ENCODE peak calls at places on chromosomes 2 and 18, in four cellular contexts. One of them, this sample, is unnamed.

GRCh38 chr2:52724585-52724984 is 1043.0 kb upstream of the CHAC2 start:
- DNase-seq in stimulated activated CD4-positive, alpha-beta T cell treated with anti-CD3 and anti-CD28 coated beads, Interleukin-1b, Interleukin-23, amount 100 ng/mL, for 4 hours: no peak
- DNase-seq in fibroblast of lung: no peak
- DNase-seq in activated naive CD8-positive, alpha-beta T cell treated with anti-CD3 and anti-CD28 coated beads, Interleukin-2, amount 10 ng/mL, durations not matched to agents 7 days and 5 days: no peak
- DNase-seq in this sample: peak

GRCh38 chr2:64601027-64601767 is 52.5 kb downstream of the SERTAD2 start:
- DNase-seq in activated naive CD8-positive, alpha-beta T cell treated with anti-CD3 and anti-CD28 coated beads, Interleukin-2, amount 10 ng/mL, durations not matched to agents 7 days and 5 days: no peak
- DNase-seq in stimulated activated CD4-positive, alpha-beta T cell treated with anti-CD3 and anti-CD28 coated beads, Interleukin-1b, Interleukin-23, amount 100 ng/mL, for 4 hours: no peak
- DNase-seq in fibroblast of lung: no peak
- DNase-seq in this sample: no peak

GRCh38 chr2:54626131-54626530 is 97.3 kb upstream of the EML6 start:
- DNase-seq in stimulated activated CD4-positive, alpha-beta T cell treated with anti-CD3 and anti-CD28 coated beads, Interleukin-1b, Interleukin-23, amount 100 ng/mL, for 4 hours: no peak
- DNase-seq in activated naive CD8-positive, alpha-beta T cell treated with anti-CD3 and anti-CD28 coated beads, Interleukin-2, amount 10 ng/mL, durations not matched to agents 7 days and 5 days: no peak
- DNase-seq in fibroblast of lung: peak
- DNase-seq in this sample: no peak

GRCh38 chr18:11955299-11956029 is 25.8 kb upstream of the IMPA2 start:
- DNase-seq in activated naive CD8-positive, alpha-beta T cell treated with anti-CD3 and anti-CD28 coated beads, Interleukin-2, amount 10 ng/mL, durations not matched to agents 7 days and 5 days: no peak
- DNase-seq in fibroblast of lung: peak
- DNase-seq in stimulated activated CD4-positive, alpha-beta T cell treated with anti-CD3 and anti-CD28 coated beads, Interleukin-1b, Interleukin-23, amount 100 ng/mL, for 4 hours: no peak
- DNase-seq in this sample: no peak

GRCh38 chr18:54191352-54191751 is 33.1 kb downstream of the MBD2 start:
- DNase-seq in fibroblast of lung: no peak
- DNase-seq in activated naive CD8-positive, alpha-beta T cell treated with anti-CD3 and anti-CD28 coated beads, Interleukin-2, amount 10 ng/mL, durations not matched to agents 7 days and 5 days: no peak
- DNase-seq in stimulated activated CD4-positive, alpha-beta T cell treated with anti-CD3 and anti-CD28 coated beads, Interleukin-1b, Interleukin-23, amount 100 ng/mL, for 4 hours: no peak
- DNase-seq in this sample: no peak

GRCh38 chr18:32770181-32770650 is 2.6 kb downstream of the KLHL14 start:
- DNase-seq in stimulated activated CD4-positive, alpha-beta T cell treated with anti-CD3 and anti-CD28 coated beads, Interleukin-1b, Interleukin-23, amount 100 ng/mL, for 4 hours: no peak
- DNase-seq in fibroblast of lung: no peak
- DNase-seq in activated naive CD8-positive, alpha-beta T cell treated with anti-CD3 and anti-CD28 coated beads, Interleukin-2, amount 10 ng/mL, durations not matched to agents 7 days and 5 days: peak
- DNase-seq in this sample: no peak

GRCh38 chr18:24530630-24531111 is 70.2 kb downstream of the HRH4 start:
- DNase-seq in activated naive CD8-positive, alpha-beta T cell treated with anti-CD3 and anti-CD28 coated beads, Interleukin-2, amount 10 ng/mL, durations not matched to agents 7 days and 5 days: no peak
- DNase-seq in fibroblast of lung: peak
- DNase-seq in stimulated activated CD4-positive, alpha-beta T cell treated with anti-CD3 and anti-CD28 coated beads, Interleukin-1b, Interleukin-23, amount 100 ng/mL, for 4 hours: no peak
- DNase-seq in this sample: peak

GRCh38 chr18:69898241-69898861 is 49.3 kb downstream of the CD226 start:
- DNase-seq in stimulated activated CD4-positive, alpha-beta T cell treated with anti-CD3 and anti-CD28 coated beads, Interleukin-1b, Interleukin-23, amount 100 ng/mL, for 4 hours: no peak
- DNase-seq in fibroblast of lung: peak
- DNase-seq in activated naive CD8-positive, alpha-beta T cell treated with anti-CD3 and anti-CD28 coated beads, Interleukin-2, amount 10 ng/mL, durations not matched to agents 7 days and 5 days: peak
- DNase-seq in this sample: no peak

GRCh38 chr2:1681323-1682310 is 62.7 kb downstream of the PXDN start:
- DNase-seq in fibroblast of lung: no peak
- DNase-seq in stimulated activated CD4-positive, alpha-beta T cell treated with anti-CD3 and anti-CD28 coated beads, Interleukin-1b, Interleukin-23, amount 100 ng/mL, for 4 hours: no peak
- DNase-seq in activated naive CD8-positive, alpha-beta T cell treated with anti-CD3 and anti-CD28 coated beads, Interleukin-2, amount 10 ng/mL, durations not matched to agents 7 days and 5 days: no peak
- DNase-seq in this sample: no peak

GRCh38 chr2:24360050-24360962 is at the start of gene ITSN2:
- DNase-seq in activated naive CD8-positive, alpha-beta T cell treated with anti-CD3 and anti-CD28 coated beads, Interleukin-2, amount 10 ng/mL, durations not matched to agents 7 days and 5 days: peak
- DNase-seq in fibroblast of lung: peak
- DNase-seq in stimulated activated CD4-positive, alpha-beta T cell treated with anti-CD3 and anti-CD28 coated beads, Interleukin-1b, Interleukin-23, amount 100 ng/mL, for 4 hours: peak
- DNase-seq in this sample: peak

GRCh38 chr2:234863043-234863934 is 88.5 kb upstream of the SH3BP4 start:
- DNase-seq in activated naive CD8-positive, alpha-beta T cell treated with anti-CD3 and anti-CD28 coated beads, Interleukin-2, amount 10 ng/mL, durations not matched to agents 7 days and 5 days: no peak
- DNase-seq in stimulated activated CD4-positive, alpha-beta T cell treated with anti-CD3 and anti-CD28 coated beads, Interleukin-1b, Interleukin-23, amount 100 ng/mL, for 4 hours: no peak
- DNase-seq in fibroblast of lung: peak
- DNase-seq in this sample: no peak

GRCh38 chr2:11573418-11574175 is 39.8 kb downstream of the GREB1 start:
- DNase-seq in stimulated activated CD4-positive, alpha-beta T cell treated with anti-CD3 and anti-CD28 coated beads, Interleukin-1b, Interleukin-23, amount 100 ng/mL, for 4 hours: no peak
- DNase-seq in activated naive CD8-positive, alpha-beta T cell treated with anti-CD3 and anti-CD28 coated beads, Interleukin-2, amount 10 ng/mL, durations not matched to agents 7 days and 5 days: no peak
- DNase-seq in fibroblast of lung: peak
- DNase-seq in this sample: no peak

GRCh38 chr2:47056374-47056773 is 98.7 kb downstream of the STPG4 start:
- DNase-seq in fibroblast of lung: peak
- DNase-seq in activated naive CD8-positive, alpha-beta T cell treated with anti-CD3 and anti-CD28 coated beads, Interleukin-2, amount 10 ng/mL, durations not matched to agents 7 days and 5 days: no peak
- DNase-seq in stimulated activated CD4-positive, alpha-beta T cell treated with anti-CD3 and anti-CD28 coated beads, Interleukin-1b, Interleukin-23, amount 100 ng/mL, for 4 hours: no peak
- DNase-seq in this sample: peak

GRCh38 chr2:60880633-60880987 is 764 bp upstream of the REL start:
- DNase-seq in fibroblast of lung: no peak
- DNase-seq in activated naive CD8-positive, alpha-beta T cell treated with anti-CD3 and anti-CD28 coated beads, Interleukin-2, amount 10 ng/mL, durations not matched to agents 7 days and 5 days: no peak
- DNase-seq in stimulated activated CD4-positive, alpha-beta T cell treated with anti-CD3 and anti-CD28 coated beads, Interleukin-1b, Interleukin-23, amount 100 ng/mL, for 4 hours: no peak
- DNase-seq in this sample: peak

GRCh38 chr18:42413870-42414269 is 458.8 kb downstream of the PIK3C3 start:
- DNase-seq in stimulated activated CD4-positive, alpha-beta T cell treated with anti-CD3 and anti-CD28 coated beads, Interleukin-1b, Interleukin-23, amount 100 ng/mL, for 4 hours: no peak
- DNase-seq in activated naive CD8-positive, alpha-beta T cell treated with anti-CD3 and anti-CD28 coated beads, Interleukin-2, amount 10 ng/mL, durations not matched to agents 7 days and 5 days: no peak
- DNase-seq in fibroblast of lung: peak
- DNase-seq in this sample: no peak

GRCh38 chr2:154692927-154693326 is 5.6 kb upstream of the KCNJ3 start:
- DNase-seq in fibroblast of lung: peak
- DNase-seq in stimulated activated CD4-positive, alpha-beta T cell treated with anti-CD3 and anti-CD28 coated beads, Interleukin-1b, Interleukin-23, amount 100 ng/mL, for 4 hours: no peak
- DNase-seq in activated naive CD8-positive, alpha-beta T cell treated with anti-CD3 and anti-CD28 coated beads, Interleukin-2, amount 10 ng/mL, durations not matched to agents 7 days and 5 days: no peak
- DNase-seq in this sample: no peak

GRCh38 chr2:237277151-237277550 is 136.8 kb downstream of the COL6A3 start:
- DNase-seq in fibroblast of lung: peak
- DNase-seq in stimulated activated CD4-positive, alpha-beta T cell treated with anti-CD3 and anti-CD28 coated beads, Interleukin-1b, Interleukin-23, amount 100 ng/mL, for 4 hours: no peak
- DNase-seq in activated naive CD8-positive, alpha-beta T cell treated with anti-CD3 and anti-CD28 coated beads, Interleukin-2, amount 10 ng/mL, durations not matched to agents 7 days and 5 days: no peak
- DNase-seq in this sample: no peak

GRCh38 chr2:100365434-100365833 is 43.1 kb upstream of the LONRF2 start:
- DNase-seq in stimulated activated CD4-positive, alpha-beta T cell treated with anti-CD3 and anti-CD28 coated beads, Interleukin-1b, Interleukin-23, amount 100 ng/mL, for 4 hours: no peak
- DNase-seq in activated naive CD8-positive, alpha-beta T cell treated with anti-CD3 and anti-CD28 coated beads, Interleukin-2, amount 10 ng/mL, durations not matched to agents 7 days and 5 days: no peak
- DNase-seq in fibroblast of lung: peak
- DNase-seq in this sample: peak

GRCh38 chr18:24019641-24020331 is 5.2 kb downstream of the TTC39C start:
- DNase-seq in activated naive CD8-positive, alpha-beta T cell treated with anti-CD3 and anti-CD28 coated beads, Interleukin-2, amount 10 ng/mL, durations not matched to agents 7 days and 5 days: no peak
- DNase-seq in fibroblast of lung: peak
- DNase-seq in stimulated activated CD4-positive, alpha-beta T cell treated with anti-CD3 and anti-CD28 coated beads, Interleukin-1b, Interleukin-23, amount 100 ng/mL, for 4 hours: peak
- DNase-seq in this sample: no peak

GRCh38 chr18:45197526-45197970 is 417.7 kb upstream of the SLC14A2 start:
- DNase-seq in fibroblast of lung: peak
- DNase-seq in activated naive CD8-positive, alpha-beta T cell treated with anti-CD3 and anti-CD28 coated beads, Interleukin-2, amount 10 ng/mL, durations not matched to agents 7 days and 5 days: no peak
- DNase-seq in stimulated activated CD4-positive, alpha-beta T cell treated with anti-CD3 and anti-CD28 coated beads, Interleukin-1b, Interleukin-23, amount 100 ng/mL, for 4 hours: no peak
- DNase-seq in this sample: no peak

GRCh38 chr2:218032336-218033171 is 29.8 kb upstream of the TNS1 start:
- DNase-seq in activated naive CD8-positive, alpha-beta T cell treated with anti-CD3 and anti-CD28 coated beads, Interleukin-2, amount 10 ng/mL, durations not matched to agents 7 days and 5 days: no peak
- DNase-seq in stimulated activated CD4-positive, alpha-beta T cell treated with anti-CD3 and anti-CD28 coated beads, Interleukin-1b, Interleukin-23, amount 100 ng/mL, for 4 hours: no peak
- DNase-seq in fibroblast of lung: no peak
- DNase-seq in this sample: peak

GRCh38 chr2:85740193-85740592 is 13.6 kb upstream of the ATOH8 start:
- DNase-seq in stimulated activated CD4-positive, alpha-beta T cell treated with anti-CD3 and anti-CD28 coated beads, Interleukin-1b, Interleukin-23, amount 100 ng/mL, for 4 hours: no peak
- DNase-seq in activated naive CD8-positive, alpha-beta T cell treated with anti-CD3 and anti-CD28 coated beads, Interleukin-2, amount 10 ng/mL, durations not matched to agents 7 days and 5 days: no peak
- DNase-seq in fibroblast of lung: no peak
- DNase-seq in this sample: no peak

GRCh38 chr2:144504191-144504590 is 15.7 kb downstream of the ZEB2 start:
- DNase-seq in activated naive CD8-positive, alpha-beta T cell treated with anti-CD3 and anti-CD28 coated beads, Interleukin-2, amount 10 ng/mL, durations not matched to agents 7 days and 5 days: no peak
- DNase-seq in stimulated activated CD4-positive, alpha-beta T cell treated with anti-CD3 and anti-CD28 coated beads, Interleukin-1b, Interleukin-23, amount 100 ng/mL, for 4 hours: no peak
- DNase-seq in fibroblast of lung: no peak
- DNase-seq in this sample: peak

GRCh38 chr2:41763091-41763490 is 284.7 kb upstream of the PKDCC start:
- DNase-seq in activated naive CD8-positive, alpha-beta T cell treated with anti-CD3 and anti-CD28 coated beads, Interleukin-2, amount 10 ng/mL, durations not matched to agents 7 days and 5 days: no peak
- DNase-seq in stimulated activated CD4-positive, alpha-beta T cell treated with anti-CD3 and anti-CD28 coated beads, Interleukin-1b, Interleukin-23, amount 100 ng/mL, for 4 hours: no peak
- DNase-seq in fibroblast of lung: no peak
- DNase-seq in this sample: peak

GRCh38 chr2:13546131-13546530 is 829.4 kb downstream of the TRIB2 start:
- DNase-seq in stimulated activated CD4-positive, alpha-beta T cell treated with anti-CD3 and anti-CD28 coated beads, Interleukin-1b, Interleukin-23, amount 100 ng/mL, for 4 hours: no peak
- DNase-seq in activated naive CD8-positive, alpha-beta T cell treated with anti-CD3 and anti-CD28 coated beads, Interleukin-2, amount 10 ng/mL, durations not matched to agents 7 days and 5 days: no peak
- DNase-seq in fibroblast of lung: no peak
- DNase-seq in this sample: no peak

GRCh38 chr2:171410624-171411023 is 23.2 kb downstream of the METTL8 start:
- DNase-seq in fibroblast of lung: peak
- DNase-seq in stimulated activated CD4-positive, alpha-beta T cell treated with anti-CD3 and anti-CD28 coated beads, Interleukin-1b, Interleukin-23, amount 100 ng/mL, for 4 hours: no peak
- DNase-seq in activated naive CD8-positive, alpha-beta T cell treated with anti-CD3 and anti-CD28 coated beads, Interleukin-2, amount 10 ng/mL, durations not matched to agents 7 days and 5 days: no peak
- DNase-seq in this sample: no peak

GRCh38 chr2:133878326-133878725 is 310.1 kb upstream of the NCKAP5 start:
- DNase-seq in activated naive CD8-positive, alpha-beta T cell treated with anti-CD3 and anti-CD28 coated beads, Interleukin-2, amount 10 ng/mL, durations not matched to agents 7 days and 5 days: no peak
- DNase-seq in stimulated activated CD4-positive, alpha-beta T cell treated with anti-CD3 and anti-CD28 coated beads, Interleukin-1b, Interleukin-23, amount 100 ng/mL, for 4 hours: no peak
- DNase-seq in fibroblast of lung: no peak
- DNase-seq in this sample: no peak

This sample was measured in NCI-H82.